ENCODE peak calls at places on chromosome 17, in four cellular contexts. M, G, N and B are unnamed samples.

GRCh38 chr17:79630821-79631639 is 20.2 kb upstream of the RBFOX3 start:
- DNase-seq in N (no peak), M (no peak), G (no peak), B (peak; percentile 4)

GRCh38 chr17:1060991-1061390 is 64.1 kb downstream of the TIMM22 start:
- DNase-seq in G (no peak), N (peak; percentile 35), M (no peak), B (no peak)

GRCh38 chr17:78716814-78717393 is 65.2 kb downstream of the CYTH1 start:
- DNase-seq in G (no peak), M (peak; percentile 81), N (no peak), B (no peak)

GRCh38 chr17:56431736-56432135 is 161.8 kb upstream of the NOG start:
- DNase-seq in N (no peak), M (no peak), G (no peak), B (no peak)

GRCh38 chr17:81309859-81310839 is 15.0 kb upstream of the SLC38A10 start:
- DNase-seq in M (no peak), N (no peak), G (no peak), B (no peak)

GRCh38 chr17:81831563-81831956 is 1.5 kb downstream of the MCRIP1 start:
- DNase-seq in G (no peak), N (no peak), M (no peak), B (no peak)

GRCh38 chr17:75552847-75553552 is 27.5 kb downstream of the LLGL2 start:
- DNase-seq in N (no peak), M (no peak), G (no peak), B (no peak)

GRCh38 chr17:6413073-6413472 is 21.8 kb downstream of the AIPL1 start:
- DNase-seq in N (no peak), G (no peak), M (no peak), B (no peak)

GRCh38 chr17:78172284-78173024 is 4.1 kb downstream of the SYNGR2 start:
- DNase-seq in M (no peak), N (no peak), G (no peak), B (no peak)